ENCODE peak calls at places on chromosome 2, in four cellular contexts. L is testis, R is mesendoderm, H is body of pancreas. W is an unnamed sample. For H3K4me1, the result is how much of the 10 kb centered on the place peaks cover.

GRCh38 chr2:102142829-102143449 is 393 bp downstream of the IL1R1 start:
- DNase-seq in L (peak), R (peak), H (no peak), W (no peak)

GRCh38 chr2:39178756-39179155 is 57.9 kb upstream of the SOS1 start:
- DNase-seq in L (no peak), R (no peak), H (no peak), W (no peak)

GRCh38 chr2:218812096-218812815 is 19.3 kb downstream of the PRKAG3 start:
- DNase-seq in L (no peak), R (no peak), H (no peak), W (no peak)

GRCh38 chr2:36404312-36404711 is 48.7 kb downstream of the CRIM1 start:
- DNase-seq in L (no peak), R (no peak), H (no peak), W (no peak)

GRCh38 chr2:105369777-105370690 is 28.8 kb downstream of the FHL2 start:
- DNase-seq in L (peak), R (peak), H (peak), W (peak)

GRCh38 chr2:174901075-174901474 is 104.1 kb downstream of the CHN1 start:
- DNase-seq in L (peak), R (peak), H (no peak), W (no peak)

GRCh38 chr2:25311866-25312575 is 29.7 kb downstream of the DNMT3A start:
- DNase-seq in L (peak), R (no peak), H (peak), W (no peak)

GRCh38 chr2:217282531-217282930 is 422.7 kb upstream of the TNP1 start:
- DNase-seq in L (no peak), R (no peak), H (no peak), W (no peak)

GRCh38 chr2:197480165-197481036 is 19.2 kb downstream of the HSPD1 start:
- DNase-seq in L (no peak), R (no peak), H (no peak), W (no peak)

GRCh38 chr2:225025917-225026571 is 16.2 kb downstream of the DOCK10 start:
- DNase-seq in L (no peak), R (no peak), H (no peak), W (no peak)

GRCh38 chr2:168328421-168328820 is 81.0 kb upstream of the STK39 start:
- DNase-seq in L (no peak), R (peak), H (no peak), W (no peak)

GRCh38 chr2:191013617-191013875 is 425 bp downstream of the STAT1 start:
- DNase-seq in L (no peak), R (no peak), H (no peak), W (no peak)

GRCh38 chr2:205372141-205372540 is 310.2 kb upstream of the NRP2 start:
- DNase-seq in L (no peak), R (no peak), H (no peak), W (no peak)

GRCh38 chr2:48250943-48251342 is 279.0 kb upstream of the STON1 start:
- DNase-seq in L (no peak), R (no peak), H (no peak), W (no peak)

GRCh38 chr2:197279997-197280756 is 30.4 kb downstream of the ANKRD44 start:
- DNase-seq in L (no peak), R (no peak), H (no peak), W (no peak)

GRCh38 chr2:84942964-84943421 is 28.0 kb upstream of the KCMF1 start:
- DNase-seq in L (no peak), R (no peak), H (no peak), W (no peak)

GRCh38 chr2:147275943-147276342 is 568.9 kb upstream of the ACVR2A start:
- DNase-seq in L (no peak), R (peak), H (no peak), W (no peak)

GRCh38 chr2:127674241-127675209 is 805 bp downstream of the LIMS2 start:
- DNase-seq in L (peak), R (no peak), H (no peak), W (no peak)

GRCh38 chr2:53632714-53633113 is 134.9 kb upstream of the CHAC2 start:
- DNase-seq in L (no peak), R (no peak), H (no peak), W (no peak)

GRCh38 chr2:152062130-152063091 is 36.4 kb downstream of the CACNB4 start:
- DNase-seq in L (peak), R (no peak), H (no peak), W (no peak)

GRCh38 chr2:102950547-102950946 is 188.7 kb downstream of the TMEM182 start:
- DNase-seq in L (no peak), R (no peak), H (no peak), W (no peak)

GRCh38 chr2:137865954-137866540 is 98.2 kb upstream of the HNMT start:
- DNase-seq in L (peak), R (peak), H (peak), W (no peak)

GRCh38 chr2:218895326-218895725 is 14.7 kb downstream of the WNT10A start:
- DNase-seq in L (no peak), R (peak), H (no peak), W (no peak)

GRCh38 chr2:39606585-39606984 is 59.1 kb upstream of the TMEM178A start:
- DNase-seq in L (no peak), R (peak), H (no peak), W (no peak)

GRCh38 chr2:70132244-70133126 is 45.2 kb downstream of the PCBP1 start:
- DNase-seq in L (peak), R (peak), H (peak), W (no peak)

GRCh38 chr2:25168256-25169072 is at the start of gene POMC:
- DNase-seq in L (peak), R (peak), H (peak), W (no peak)

GRCh38 chr2:219129589-219129988 is 31.0 kb downstream of the NHEJ1 start:
- DNase-seq in L (no peak), R (no peak), H (no peak), W (no peak)

GRCh38 chr2:100070078-100070477 is 72.3 kb downstream of the AFF3 start:
- DNase-seq in L (no peak), R (no peak), H (no peak), W (no peak)

GRCh38 chr2:25292408-25292807 is 49.3 kb downstream of the DNMT3A start:
- DNase-seq in L (no peak), R (no peak), H (no peak), W (no peak)

GRCh38 chr2:164710252-164710633 is 89.0 kb upstream of the GRB14 start:
- DNase-seq in L (no peak), R (no peak), H (no peak), W (no peak)

GRCh38 chr2:100606740-100607343 is 44.0 kb downstream of the PDCL3 start:
- DNase-seq in L (peak), R (peak), H (peak), W (no peak)

GRCh38 chr2:162261032-162261945 is 18.0 kb upstream of the FAP start:
- DNase-seq in L (peak), R (no peak), H (peak), W (no peak)

GRCh38 chr2:98736464-98736889 is 5.5 kb upstream of the MGAT4A start:
- DNase-seq in L (no peak), R (no peak), H (no peak), W (no peak)

GRCh38 chr2:88115825-88116518 is 11.9 kb downstream of the FABP1 start:
- DNase-seq in L (no peak), R (no peak), H (no peak), W (no peak)

GRCh38 chr2:128447538-128447885 is 128.8 kb upstream of the HS6ST1 start:
- DNase-seq in L (peak), R (no peak), H (no peak), W (no peak)

GRCh38 chr2:70124983-70125480 is 37.8 kb downstream of the PCBP1 start:
- DNase-seq in L (peak), R (peak), H (peak), W (no peak)

GRCh38 chr2:10374362-10374943 is 71.7 kb downstream of the HPCAL1 start:
- DNase-seq in L (no peak), R (peak), H (no peak), W (no peak)

GRCh38 chr2:197455428-197455827 is 2.1 kb downstream of the COQ10B start:
- DNase-seq in L (no peak), R (no peak), H (no peak), W (no peak)

DNA sequence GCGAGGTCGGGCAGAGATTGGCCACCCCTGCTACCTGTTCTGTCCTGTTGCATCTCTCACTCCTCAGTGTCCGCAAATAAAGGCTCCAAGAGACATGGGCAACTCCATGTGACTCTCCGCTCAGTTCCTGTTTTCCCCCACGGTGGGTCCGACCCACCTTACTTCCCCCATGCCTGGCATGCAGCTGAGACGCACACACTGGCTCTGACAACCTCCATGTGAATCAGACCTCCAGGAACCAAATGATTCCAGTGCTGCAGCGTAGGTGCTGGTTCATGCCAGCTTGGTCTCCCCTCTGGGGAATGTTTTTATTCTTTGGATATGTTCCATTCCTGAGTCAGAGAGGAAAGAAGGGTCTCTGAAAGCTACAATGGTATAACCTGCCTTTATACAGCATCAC is 221.5 kb downstream of the SH3RF3 start:
- DNase-seq in L (no peak), R (no peak), H (no peak), W (no peak)
- H3K27ac ChIP-seq in L (no peak), R (no peak), H (no peak), W (peak)

DNA sequence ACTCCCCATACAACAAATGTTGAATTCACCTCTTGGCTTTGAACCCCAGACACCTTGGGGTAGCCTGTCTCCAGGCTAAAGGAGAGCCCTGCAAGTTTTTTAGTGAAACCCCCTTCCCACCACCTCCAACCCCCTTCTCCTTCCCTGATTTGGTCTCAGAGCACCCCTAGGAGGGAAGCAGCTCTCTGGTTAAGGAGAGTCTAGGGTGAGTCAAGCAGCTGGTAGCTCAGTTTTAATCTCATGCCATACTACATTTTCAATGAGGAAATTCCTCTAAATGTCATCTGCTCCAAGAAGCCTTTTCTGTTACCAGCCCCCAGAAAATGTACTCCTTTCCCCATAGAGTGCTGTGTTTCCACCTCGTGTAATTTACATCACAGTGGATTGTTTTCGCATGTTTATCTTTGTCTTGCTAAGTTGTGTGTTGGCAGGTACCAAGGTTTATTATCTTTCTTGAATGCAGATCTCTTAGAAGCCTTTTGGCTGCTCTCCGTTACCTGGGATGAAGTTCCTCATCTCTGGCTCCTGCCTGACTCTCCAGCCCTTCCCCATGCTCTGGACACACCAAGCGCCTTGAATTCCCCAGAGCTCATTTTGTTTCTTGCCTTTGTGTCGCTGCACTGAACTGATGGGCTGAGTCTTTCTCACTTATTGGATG is 82.2 kb downstream of the ASAP2 start:
- DNase-seq in L (no peak), R (no peak), H (no peak), W (no peak)
- H3K4me1 ChIP-seq in L (under half), R (under half), H (under half), W (under half)

GRCh38 chr2:240579771-240580614 is 6.5 kb upstream of the CAPN10 start:
- DNase-seq in L (no peak), R (no peak), H (peak), W (no peak)
- H3K27ac ChIP-seq in L (no peak), R (no peak), H (peak), W (peak)

DNA sequence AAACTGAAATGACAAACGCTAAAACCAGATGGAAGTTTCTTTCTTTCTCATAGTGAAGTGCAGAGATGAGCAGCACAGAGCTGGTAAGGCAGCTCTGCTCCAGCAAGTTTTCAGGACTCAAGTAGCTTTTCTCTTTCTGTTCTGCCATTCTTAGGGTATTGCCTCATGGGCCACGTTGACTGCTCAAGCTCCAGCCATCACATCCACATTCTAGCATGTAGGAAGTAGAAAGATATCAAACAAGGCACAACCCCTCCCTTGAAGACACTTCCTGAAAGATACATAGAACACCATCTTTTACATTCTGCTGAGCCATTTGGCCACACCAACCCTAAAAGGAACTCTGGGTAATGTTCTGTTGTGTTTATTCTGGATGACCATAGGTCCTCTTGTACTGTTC is 48.5 kb upstream of the GLI2 start:
- DNase-seq in L (no peak), R (no peak), H (no peak), W (no peak)
- H3K4me1 ChIP-seq in L (under half), R (under half), H (under half), W (under half)

GRCh38 chr2:37566517-37566961 is 104.9 kb downstream of the CDC42EP3 start:
- DNase-seq in L (no peak), R (no peak), H (no peak), W (no peak)
- H3K27ac ChIP-seq in L (no peak), R (no peak), H (no peak), W (peak)

W was measured in thoracic aorta.